ENCODE peak calls at places on chromosomes 5 and 9, in eight cellular contexts. Y, U, A, Q, M, F, D and Z are unnamed samples.

GRCh38 chr9:99863955-99864354 is 42.3 kb downstream of the NR4A3 start:
- DNase-seq in Y (no peak), U (no peak), A (no peak), Q (no peak), M (no peak), F (no peak), D (no peak), Z (no peak)

GRCh38 chr5:141003791-141004601 is 37.7 kb downstream of the PCDHAC2 start:
- DNase-seq in Y (no peak), U (no peak), A (no peak), Q (no peak), M (no peak), F (peak), D (no peak), Z (no peak)

GRCh38 chr5:134100283-134101011 is 14.0 kb upstream of the TCF7 start:
- DNase-seq in Y (no peak), U (no peak), A (no peak), Q (no peak), M (peak), F (no peak), D (peak), Z (no peak)

GRCh38 chr5:112960316-112960715 is 16.3 kb upstream of the DCP2 start:
- DNase-seq in Y (no peak), U (no peak), A (no peak), Q (no peak), M (no peak), F (no peak), D (no peak), Z (no peak)

GRCh38 chr5:600551-601541 is 11.3 kb upstream of the CEP72 start:
- DNase-seq in Y (no peak), U (no peak), A (no peak), Q (no peak), M (peak), F (peak), D (peak), Z (no peak)

GRCh38 chr5:139340051-139340450 is 1.6 kb upstream of the PAIP2 start:
- DNase-seq in Y (no peak), U (no peak), A (no peak), Q (no peak), M (no peak), F (no peak), D (no peak), Z (no peak)

GRCh38 chr9:129500863-129501770 is 119.8 kb downstream of the C9orf50 start:
- DNase-seq in Y (no peak), U (no peak), A (no peak), Q (no peak), M (no peak), F (no peak), D (no peak), Z (no peak)

GRCh38 chr9:131677445-131678180 is 62.3 kb downstream of the RAPGEF1 start:
- DNase-seq in Y (no peak), U (no peak), A (no peak), Q (no peak), M (peak), F (no peak), D (no peak), Z (no peak)

GRCh38 chr5:88244686-88245085 is 24.0 kb downstream of the TMEM161B start:
- DNase-seq in Y (no peak), U (no peak), A (no peak), Q (no peak), M (no peak), F (no peak), D (no peak), Z (no peak)

GRCh38 chr5:119328753-119329602 is 26.8 kb upstream of the TNFAIP8 start:
- DNase-seq in Y (peak), U (no peak), A (no peak), Q (no peak), M (peak), F (no peak), D (no peak), Z (peak)

GRCh38 chr5:66666778-66667177 is 70.6 kb downstream of the MAST4 start:
- DNase-seq in Y (no peak), U (no peak), A (no peak), Q (no peak), M (peak), F (peak), D (no peak), Z (no peak)

GRCh38 chr5:32612134-32612888 is 27.0 kb downstream of the SUB1 start:
- DNase-seq in Y (no peak), U (no peak), A (no peak), Q (no peak), M (peak), F (no peak), D (no peak), Z (peak)

GRCh38 chr9:136285501-136286358 is 18.2 kb downstream of the CCDC187 start:
- DNase-seq in Y (no peak), U (no peak), A (no peak), Q (no peak), M (no peak), F (no peak), D (no peak), Z (no peak)

GRCh38 chr5:15386122-15386521 is 113.9 kb upstream of the FBXL7 start:
- DNase-seq in Y (no peak), U (no peak), A (no peak), Q (no peak), M (no peak), F (no peak), D (no peak), Z (no peak)

GRCh38 chr9:111484564-111484878 is 338 bp upstream of the ECPAS start:
- DNase-seq in Y (no peak), U (no peak), A (no peak), Q (no peak), M (no peak), F (no peak), D (no peak), Z (no peak)

GRCh38 chr9:106503759-106504158 is 359.2 kb upstream of the ZNF462 start:
- DNase-seq in Y (no peak), U (no peak), A (no peak), Q (no peak), M (no peak), F (no peak), D (no peak), Z (no peak)

GRCh38 chr5:149611327-149611726 is 30.0 kb downstream of the ARHGEF37 start:
- DNase-seq in Y (no peak), U (no peak), A (peak), Q (peak), M (peak), F (no peak), D (no peak), Z (no peak)

GRCh38 chr5:149610583-149611250 is 29.4 kb downstream of the ARHGEF37 start:
- DNase-seq in Y (no peak), U (no peak), A (no peak), Q (no peak), M (no peak), F (no peak), D (no peak), Z (peak)

GRCh38 chr5:149608936-149609502 is 27.7 kb downstream of the ARHGEF37 start:
- DNase-seq in Y (no peak), U (no peak), A (no peak), Q (no peak), M (no peak), F (no peak), D (no peak), Z (no peak)

GRCh38 chr5:149605998-149606721 is 24.9 kb downstream of the ARHGEF37 start:
- DNase-seq in Y (peak), U (no peak), A (no peak), Q (no peak), M (peak), F (no peak), D (no peak), Z (peak)

GRCh38 chr5:149609640-149610297 is 28.5 kb downstream of the ARHGEF37 start:
- DNase-seq in Y (no peak), U (no peak), A (no peak), Q (no peak), M (no peak), F (no peak), D (no peak), Z (no peak)
- TF ChIP-seq POLR2A in Y (no peak), U (no peak), A (no peak), Q (no peak), M (no peak), F (no peak), D (no peak), Z (no peak)

GRCh38 chr9:120928720-120929389 is 2.3 kb upstream of the TRAF1 start:
- DNase-seq in Y (peak), U (peak), A (peak), Q (peak), M (peak), F (peak), D (peak), Z (peak)
- TF ChIP-seq POLR2A in Y (peak), U (no peak), A (peak), Q (no peak), M (peak), F (peak), D (no peak), Z (peak)

DNA sequence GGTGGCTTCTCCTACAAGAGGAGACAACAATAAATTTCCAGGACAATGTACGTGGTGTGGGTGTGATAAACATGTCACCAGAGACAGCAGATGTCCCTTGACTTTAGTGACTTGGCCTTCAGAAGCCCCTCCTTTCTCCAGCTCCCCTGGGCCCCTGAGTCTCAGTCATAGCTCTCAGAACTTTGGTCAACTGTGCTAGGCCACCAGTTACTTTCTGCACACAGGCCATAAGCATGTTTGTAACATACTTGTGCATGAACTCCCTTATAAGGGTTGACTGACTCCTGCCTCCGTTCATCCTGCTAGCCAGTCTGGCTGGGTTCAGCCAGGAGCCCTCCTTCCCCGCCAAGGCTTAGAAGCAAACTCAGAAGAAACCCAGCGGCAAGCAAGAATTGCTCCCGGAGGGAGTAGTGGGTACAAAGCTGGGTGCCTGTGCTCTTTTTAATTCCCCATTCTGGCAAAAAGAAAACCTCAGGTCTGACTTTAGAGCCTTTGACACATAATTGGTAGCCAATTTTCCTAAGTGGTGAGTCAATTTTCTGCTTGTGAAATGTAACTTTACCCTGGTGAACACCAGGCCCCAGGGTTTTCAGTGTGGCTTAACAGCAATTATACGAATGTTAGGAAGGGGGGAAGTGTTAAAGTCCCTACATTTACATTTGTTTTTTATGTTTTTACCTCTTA is 49.2 kb downstream of the EBF1 start:
- DNase-seq in Y (no peak), U (no peak), A (no peak), Q (no peak), M (no peak), F (no peak), D (no peak), Z (no peak)
- TF ChIP-seq POLR2A in Y (no peak), U (no peak), A (no peak), Q (no peak), M (no peak), F (no peak), D (no peak), Z (no peak)

DNA sequence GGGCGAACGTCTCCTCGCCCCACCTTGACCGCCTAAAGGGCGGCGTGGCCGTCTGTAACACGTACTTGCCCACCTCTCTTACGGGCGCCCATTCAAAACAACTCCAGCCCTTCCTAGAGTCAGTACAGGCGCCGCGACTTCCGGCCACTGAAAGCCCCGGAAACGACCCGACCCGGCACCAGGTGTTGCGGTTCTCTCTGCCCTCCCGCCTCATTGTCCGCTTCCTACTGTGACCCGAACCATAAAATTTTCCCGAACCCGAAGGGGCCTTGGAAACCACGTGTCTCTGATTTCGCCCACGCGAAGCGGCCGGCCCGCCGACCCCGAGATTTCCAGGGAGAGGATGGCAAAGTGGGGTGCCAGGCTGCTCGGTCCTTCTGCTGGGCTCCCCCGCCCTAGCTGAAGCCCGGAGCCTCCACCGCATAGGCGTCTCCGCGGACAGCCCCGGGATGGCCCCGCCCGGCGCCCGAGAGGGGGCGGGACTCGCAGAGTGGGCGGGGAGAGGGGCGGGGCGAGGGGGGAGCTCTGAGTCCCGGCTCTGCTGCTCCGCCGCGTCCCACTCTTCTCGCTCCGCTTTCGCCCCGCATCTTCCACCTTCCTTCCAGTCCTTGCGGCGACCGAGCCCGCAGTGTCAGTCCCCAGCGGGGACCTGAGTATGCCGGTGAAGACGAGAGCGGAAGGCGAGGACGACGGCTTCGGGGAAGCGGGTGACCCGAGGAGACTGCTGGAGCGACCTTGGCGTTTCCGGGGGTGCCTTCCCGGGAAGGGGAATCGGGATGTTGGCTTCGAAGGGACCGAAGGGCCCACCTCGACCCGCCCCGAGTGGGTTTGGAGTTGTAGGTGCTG is 684 bp upstream of the PTGES2 start:
- DNase-seq in Y (peak), U (peak), A (peak), Q (peak), M (peak), F (peak), D (peak), Z (peak)
- TF ChIP-seq POLR2A in Y (peak), U (no peak), A (no peak), Q (no peak), M (peak), F (peak), D (no peak), Z (no peak)